ENCODE peak calls at places on chromosomes 5 and 9, in seven cellular contexts. T is CD8-positive, alpha-beta memory T cell; X is colonic mucosa; Y is aorta; S is small intestine; G is upper lobe of right lung; J is ovary. A is an unnamed sample. For H3K4me1, the result is how much of the 10 kb centered on the place peaks cover.

GRCh38 chr5:60520451-60521210 is 179.3 kb downstream of the DEPDC1B start:
- DNase-seq in T (no peak), X (no peak), Y (no peak), S (no peak), G (no peak), J (no peak), A (no peak)

GRCh38 chr9:98997580-98997979 is 53.9 kb downstream of the COL15A1 start:
- DNase-seq in T (no peak), X (no peak), Y (no peak), S (no peak), G (no peak), J (no peak), A (peak)

GRCh38 chr5:139392678-139393496 is 2.0 kb downstream of the PROB1 start:
- DNase-seq in T (peak), X (peak), Y (peak), S (peak), G (peak), J (no peak), A (peak)

GRCh38 chr5:168790037-168790635 is 211.0 kb upstream of the PANK3 start:
- DNase-seq in T (no peak), X (no peak), Y (no peak), S (no peak), G (no peak), J (no peak), A (no peak)

GRCh38 chr5:16457451-16457850 is 8.1 kb downstream of the ZNF622 start:
- DNase-seq in T (no peak), X (no peak), Y (no peak), S (no peak), G (no peak), J (no peak), A (no peak)

GRCh38 chr5:83701886-83702285 is 18.8 kb downstream of the HAPLN1 start:
- DNase-seq in T (no peak), X (no peak), Y (no peak), S (no peak), G (no peak), J (no peak), A (no peak)

GRCh38 chr5:10592598-10592997 is 28.7 kb downstream of the ANKRD33B start:
- DNase-seq in T (no peak), X (no peak), Y (no peak), S (no peak), G (no peak), J (no peak), A (no peak)

GRCh38 chr5:171067540-171068130 is 205.8 kb downstream of the RANBP17 start:
- DNase-seq in T (no peak), X (no peak), Y (no peak), S (no peak), G (no peak), J (no peak), A (no peak)

GRCh38 chr5:56608216-56608925 is 207.0 kb upstream of the MAP3K1 start:
- DNase-seq in T (no peak), X (no peak), Y (no peak), S (no peak), G (no peak), J (no peak), A (no peak)

GRCh38 chr5:178777557-178777956 is 47.1 kb upstream of the ZNF354A start:
- DNase-seq in T (no peak), X (no peak), Y (peak), S (no peak), G (no peak), J (no peak), A (no peak)

GRCh38 chr9:78879324-78880100 is 582.6 kb downstream of the PSAT1 start:
- DNase-seq in T (no peak), X (no peak), Y (no peak), S (no peak), G (no peak), J (no peak), A (no peak)

GRCh38 chr5:72818866-72819534 is 2.5 kb downstream of the TNPO1 start:
- DNase-seq in T (peak), X (peak), Y (peak), S (peak), G (peak), J (peak), A (no peak)

GRCh38 chr9:76297721-76298239 is 96.4 kb downstream of the RFK start:
- DNase-seq in T (no peak), X (no peak), Y (no peak), S (no peak), G (no peak), J (peak), A (peak)

GRCh38 chr5:73763300-73764032 is 137.5 kb downstream of the ARHGEF28 start:
- DNase-seq in T (no peak), X (no peak), Y (no peak), S (peak), G (no peak), J (no peak), A (peak)

GRCh38 chr9:126334626-126335621 is 8.3 kb downstream of the MVB12B start:
- DNase-seq in T (no peak), X (no peak), Y (no peak), S (peak), G (no peak), J (no peak), A (peak)

GRCh38 chr9:90499741-90500140 is 142.9 kb downstream of the DIRAS2 start:
- DNase-seq in T (no peak), X (no peak), Y (no peak), S (no peak), G (no peak), J (no peak), A (no peak)

GRCh38 chr9:110919609-110920008 is 118.7 kb downstream of the LPAR1 start:
- DNase-seq in T (no peak), X (no peak), Y (no peak), S (no peak), G (no peak), J (no peak), A (peak)

GRCh38 chr9:19342927-19343326 is 37.1 kb downstream of the RPS6 start:
- DNase-seq in T (no peak), X (no peak), Y (no peak), S (no peak), G (no peak), J (no peak), A (no peak)

GRCh38 chr9:130707225-130707976 is 13.8 kb downstream of the EXOSC2 start:
- DNase-seq in T (peak), X (peak), Y (peak), S (peak), G (no peak), J (peak), A (peak)

GRCh38 chr9:120475341-120475740 is 104.6 kb downstream of the CDK5RAP2 start:
- DNase-seq in T (no peak), X (no peak), Y (no peak), S (no peak), G (no peak), J (peak), A (peak)

GRCh38 chr5:89211836-89212235 is 328.9 kb upstream of the MEF2C start:
- DNase-seq in T (no peak), X (no peak), Y (no peak), S (no peak), G (no peak), J (no peak), A (peak)

GRCh38 chr9:87223397-87224246 is 274.0 kb upstream of the DAPK1 start:
- DNase-seq in T (no peak), X (no peak), Y (no peak), S (no peak), G (no peak), J (no peak), A (no peak)

GRCh38 chr5:141430332-141431113 is at the start of gene PCDHGA12:
- DNase-seq in T (no peak), X (no peak), Y (no peak), S (peak), G (no peak), J (peak), A (peak)

GRCh38 chr5:141437208-141437607 is 6.9 kb downstream of the PCDHGA12 start:
- DNase-seq in T (no peak), X (no peak), Y (no peak), S (no peak), G (no peak), J (no peak), A (peak)

GRCh38 chr5:141431286-141431685 is 979 bp downstream of the PCDHGA12 start:
- DNase-seq in T (no peak), X (no peak), Y (no peak), S (no peak), G (no peak), J (no peak), A (no peak)

GRCh38 chr5:141439411-141440141 is 9.3 kb downstream of the PCDHGA12 start:
- DNase-seq in T (no peak), X (no peak), Y (no peak), S (no peak), G (no peak), J (no peak), A (no peak)

GRCh38 chr5:141434006-141434405 is 3.7 kb downstream of the PCDHGA12 start:
- DNase-seq in T (no peak), X (no peak), Y (no peak), S (no peak), G (no peak), J (no peak), A (no peak)
- H3K4me3 ChIP-seq in T (no peak), X (no peak), Y (no peak), S (no peak), G (no peak), J (no peak), A (peak)

GRCh38 chr5:98102926-98103325 is 670.5 kb upstream of the RGMB start:
- DNase-seq in T (no peak), X (no peak), Y (no peak), S (no peak), G (no peak), J (no peak), A (no peak)
- H3K4me1 ChIP-seq in T (under half), X (under half), Y (under half), S (under half), G (under half), J (under half), A (under half)

DNA sequence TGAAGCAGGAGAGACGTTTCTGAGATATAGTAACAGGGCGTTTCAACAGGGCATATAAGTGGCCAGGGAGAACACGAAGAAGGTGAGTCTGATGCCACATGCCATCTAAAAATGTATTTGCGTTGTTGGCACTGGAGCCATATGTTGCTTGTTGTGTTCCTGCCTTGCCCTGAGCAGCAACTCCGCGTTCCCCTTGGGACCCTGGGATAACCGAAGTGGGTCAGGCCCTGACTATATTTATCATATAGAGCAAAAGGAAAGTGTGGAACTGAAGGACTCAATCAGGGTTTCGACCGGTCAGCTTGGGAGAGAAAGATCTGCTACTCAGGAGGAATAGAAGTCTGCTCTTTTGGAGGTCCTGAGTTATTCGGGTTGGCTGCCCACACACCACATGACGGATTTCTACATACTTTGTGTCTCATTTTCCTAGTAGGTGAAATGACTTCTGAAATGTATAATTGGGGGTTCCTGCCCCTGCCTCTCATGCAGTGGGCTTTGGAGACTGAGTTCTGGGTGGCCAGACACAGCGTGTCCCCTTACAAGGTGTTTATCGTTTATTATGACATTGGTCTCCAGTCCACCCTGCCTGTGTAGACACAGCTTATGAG is 3.0 kb downstream of the STC2 start:
- DNase-seq in T (no peak), X (no peak), Y (no peak), S (no peak), G (no peak), J (no peak), A (peak)
- H3K4me3 ChIP-seq in T (no peak), X (no peak), Y (no peak), S (no peak), G (no peak), J (no peak), A (peak)

GRCh38 chr5:98935206-98935605 is 6.4 kb upstream of the CHD1 start:
- DNase-seq in T (no peak), X (no peak), Y (no peak), S (no peak), G (no peak), J (no peak), A (no peak)
- H3K4me1 ChIP-seq in T (half or more), X (under half), Y (under half), S (under half), G (under half), J (under half), A (under half)

GRCh38 chr9:127558581-127559246 is 53.4 kb upstream of the STXBP1 start:
- DNase-seq in T (no peak), X (no peak), Y (no peak), S (no peak), G (no peak), J (no peak), A (peak)
- H3K4me3 ChIP-seq in T (no peak), X (no peak), Y (no peak), S (no peak), G (no peak), J (no peak), A (no peak)

GRCh38 chr5:37212096-37212495 is 37.1 kb downstream of the CPLANE1 start:
- DNase-seq in T (no peak), X (no peak), Y (no peak), S (no peak), G (no peak), J (no peak), A (no peak)
- H3K4me1 ChIP-seq in T (under half), X (under half), Y (under half), S (under half), G (under half), J (under half), A (under half)

A was measured in osteoblast.